ENCODE peak calls at places on chromosomes 13 and 19, in eight cellular contexts. V, O, C, W, H, G, L and M are unnamed samples.

GRCh38 chr13:111382877-111383276 is 62.4 kb downstream of the TEX29 start:
- DNase-seq in H (no peak), L (no peak), O (no peak), V (no peak), W (no peak), C (no peak), G (no peak), M (peak; percentile 11)

GRCh38 chr19:11658954-11659353 is 61.7 kb downstream of the ZNF627 start:
- DNase-seq in H (no peak), V (no peak), L (no peak), W (no peak), O (no peak), G (no peak), C (no peak), M (no peak)

GRCh38 chr13:34772881-34773280 is 169.2 kb upstream of the NBEA start:
- DNase-seq in C (no peak), O (no peak), H (no peak), L (no peak), V (no peak), W (no peak), G (no peak), M (no peak)

GRCh38 chr13:29483211-29483610 is 112.3 kb downstream of the SLC7A1 start:
- DNase-seq in L (no peak), G (no peak), W (no peak), V (no peak), C (no peak), O (no peak), H (no peak), M (no peak)

GRCh38 chr19:16814526-16815100 is 14.6 kb upstream of the SIN3B start:
- DNase-seq in C (peak; percentile 36), H (peak; percentile 46), V (no peak), W (no peak), G (peak; percentile 64), L (no peak), O (no peak), M (no peak)

GRCh38 chr19:32220951-32221350 is 124.5 kb upstream of the ZNF507 start:
- DNase-seq in O (no peak), H (no peak), V (no peak), G (no peak), L (no peak), W (no peak), C (no peak), M (no peak)

GRCh38 chr13:113758651-113759524 is at the start of gene TMEM255B:
- DNase-seq in C (peak; percentile 84), V (no peak), G (peak; percentile 65), H (peak; percentile 49), L (peak; percentile 91), O (peak; percentile 91), W (peak; percentile 71), M (peak; percentile 89)

GRCh38 chr13:55439450-55439849 is 1701.3 kb upstream of the PRR20A start:
- DNase-seq in L (peak; percentile 33), W (no peak), H (no peak), O (no peak), G (no peak), V (no peak), C (no peak), M (no peak)

GRCh38 chr19:54114340-54114826 is 1.1 kb downstream of the TFPT start:
- DNase-seq in C (peak; percentile 75), V (no peak), L (peak; percentile 29), H (peak; percentile 18), G (no peak), W (no peak), O (no peak), M (no peak)

GRCh38 chr13:59368652-59369051 is 795.1 kb downstream of the DIAPH3 start:
- DNase-seq in C (no peak), W (no peak), L (no peak), V (no peak), G (no peak), H (no peak), O (no peak), M (no peak)

GRCh38 chr19:44848036-44848804 is 2.1 kb downstream of the NECTIN2 start:
- DNase-seq in O (no peak), G (no peak), W (peak; percentile 24), V (no peak), L (peak; percentile 67), H (peak; percentile 57), C (peak; percentile 85), M (peak; percentile 67)

GRCh38 chr19:18899624-18900560 is 3.9 kb upstream of the CERS1 start:
- DNase-seq in L (no peak), G (no peak), O (no peak), W (no peak), C (no peak), V (no peak), H (no peak), M (peak; percentile 36)

GRCh38 chr13:26557393-26558073 is at the start of gene WASF3:
- DNase-seq in G (peak; percentile 92), V (no peak), H (peak; percentile 90), C (peak; percentile 97), L (peak; percentile 99), O (peak; percentile 93), W (peak; percentile 95), M (peak; percentile 97)

GRCh38 chr19:54928299-54928698 is 19.0 kb downstream of the NLRP7 start:
- DNase-seq in G (no peak), V (no peak), H (no peak), C (peak; percentile 12), O (no peak), L (peak; percentile 35), W (no peak), M (no peak)

GRCh38 chr13:19927117-19927734 is 31.3 kb upstream of the ZMYM2 start:
- DNase-seq in O (no peak), L (peak; percentile 22), H (peak; percentile 31), W (no peak), C (peak; percentile 34), V (no peak), G (peak; percentile 38), M (no peak)

GRCh38 chr13:41985788-41986508 is 25.0 kb upstream of the VWA8 start:
- DNase-seq in V (no peak), G (peak; percentile 54), O (no peak), L (no peak), H (peak; percentile 35), W (no peak), C (peak; percentile 46), M (no peak)

GRCh38 chr13:30654430-30654829 is 36.7 kb downstream of the USPL1 start:
- DNase-seq in L (no peak), V (no peak), H (no peak), W (no peak), C (no peak), G (no peak), O (peak; percentile 14), M (no peak)

GRCh38 chr13:31686660-31687430 is 52.5 kb upstream of the RXFP2 start:
- DNase-seq in G (no peak), C (peak; percentile 61), O (no peak), V (no peak), W (no peak), L (no peak), H (no peak), M (no peak)

GRCh38 chr13:33859691-33860303 is 41.8 kb downstream of the RFC3 start:
- DNase-seq in H (no peak), G (peak; percentile 92), O (no peak), W (no peak), C (no peak), V (peak; percentile 89), L (no peak), M (no peak)

GRCh38 chr13:24650157-24650556 is 30.1 kb upstream of the ATP12A start:
- DNase-seq in G (no peak), C (peak; percentile 79), L (no peak), O (no peak), V (no peak), W (no peak), H (peak; percentile 40), M (no peak)

GRCh38 chr13:79451500-79451962 is 29.4 kb upstream of the NDFIP2 start:
- DNase-seq in V (no peak), L (no peak), H (peak; percentile 92), W (no peak), O (peak; percentile 82), C (peak; percentile 98), G (peak; percentile 93), M (peak; percentile 42)

GRCh38 chr19:35431147-35431807 is 16.8 kb upstream of the FFAR2 start:
- DNase-seq in G (no peak), V (no peak), O (no peak), W (no peak), C (no peak), H (no peak), L (no peak), M (no peak)
- H3K4me2 ChIP-seq in G (no peak overlapping the region), V (no peak overlapping the region), O (no peak overlapping the region), W (no peak overlapping the region), C (no peak overlapping the region), H (no peak overlapping the region), L (no peak overlapping the region), M (no peak overlapping the region)

GRCh38 chr19:39147480-39147879 is 21.9 kb downstream of the PAK4 start:
- DNase-seq in L (no peak), W (no peak), G (no peak), C (no peak), O (no peak), V (no peak), H (no peak), M (no peak)
- H3K4me2 ChIP-seq in L (no peak overlapping the region), W (no peak overlapping the region), G (no peak overlapping the region), C (no peak overlapping the region), O (no peak overlapping the region), V (no peak overlapping the region), H (no peak overlapping the region), M (peak overlapping the region; percentile 41)

GRCh38 chr13:49220856-49221614 is 897 bp downstream of the MLNR start:
- DNase-seq in L (peak; percentile 61), C (peak; percentile 53), V (no peak), O (no peak), G (no peak), H (peak; percentile 12), W (no peak), M (peak; percentile 41)

GRCh38 chr13:49219647-49220034 is 497 bp upstream of the MLNR start:
- DNase-seq in H (no peak), G (no peak), V (no peak), O (no peak), C (no peak), W (no peak), L (no peak), M (peak; percentile 68)

GRCh38 chr13:49217962-49218492 is 2.1 kb upstream of the MLNR start:
- DNase-seq in C (no peak), G (no peak), L (no peak), H (no peak), W (no peak), V (no peak), O (no peak), M (no peak)

GRCh38 chr13:49218493-49219051 is 1.6 kb upstream of the MLNR start:
- DNase-seq in V (no peak), C (peak; percentile 36), O (no peak), W (peak; percentile 43), H (peak; percentile 6), G (no peak), L (peak; percentile 85), M (peak; percentile 68)

GRCh38 chr13:49220035-49220855 is at the start of gene MLNR:
- DNase-seq in O (peak; percentile 32), G (peak; percentile 14), V (no peak), L (peak; percentile 76), H (no peak), W (peak; percentile 35), C (peak; percentile 52), M (peak; percentile 76)
- H3K4me2 ChIP-seq in O (peak within 1 kb of the TSS; percentile 41), G (peak within 1 kb of the TSS; percentile 67), V (peak within 1 kb of the TSS; percentile 51), L (peak within 1 kb of the TSS; percentile 70), H (peak within 1 kb of the TSS; percentile 60), W (peak within 1 kb of the TSS; percentile 60), C (peak within 1 kb of the TSS; percentile 40), M (peak within 1 kb of the TSS; percentile 51)

GRCh38 chr13:40221460-40222201 is 444.8 kb downstream of the FOXO1 start:
- DNase-seq in G (peak; percentile 83), L (no peak), C (peak; percentile 37), V (no peak), O (no peak), H (no peak), W (no peak), M (no peak)
- H3K4me2 ChIP-seq in G (peak overlapping the region; percentile 61), L (no peak overlapping the region), C (no peak overlapping the region), V (no peak overlapping the region), O (no peak overlapping the region), H (no peak overlapping the region), W (no peak overlapping the region), M (no peak overlapping the region)

GRCh38 chr19:38640368-38640767 is 7.1 kb upstream of the ACTN4 start:
- DNase-seq in W (no peak), C (no peak), O (no peak), V (no peak), G (no peak), L (no peak), H (peak; percentile 56), M (no peak)
- H3K4me2 ChIP-seq in W (no peak overlapping the region), C (no peak overlapping the region), O (no peak overlapping the region), V (peak overlapping the region; percentile 7), G (no peak overlapping the region), L (no peak overlapping the region), H (no peak overlapping the region), M (no peak overlapping the region)